ENCODE peak calls at places on chromosomes 12 and 14, in seven cellular contexts. L, O, X, Z, Q, A and N are unnamed samples.

GRCh38 chr12:104710940-104711725 is 247.0 kb downstream of the SLC41A2 start:
- DNase-seq in Z (no peak), L (no peak), O (no peak), Q (peak), X (no peak), A (peak), N (no peak)

GRCh38 chr12:42652048-42652447 is 62.5 kb upstream of the PRICKLE1 start:
- DNase-seq in O (no peak), A (no peak), L (no peak), Z (no peak), X (no peak), Q (peak), N (no peak)

GRCh38 chr12:120474092-120474960 is 4.8 kb upstream of the SRSF9 start:
- DNase-seq in O (no peak), Z (no peak), L (no peak), Q (peak), A (peak), X (no peak), N (no peak)

GRCh38 chr12:131755305-131756113 is 44.6 kb downstream of the SFSWAP start:
- DNase-seq in O (no peak), A (peak), Q (peak), Z (no peak), L (peak), X (no peak), N (no peak)

GRCh38 chr14:31909977-31910376 is 167.1 kb upstream of the ARHGAP5 start:
- DNase-seq in L (no peak), Z (no peak), A (no peak), X (no peak), O (no peak), Q (no peak), N (no peak)

GRCh38 chr12:69421548-69421947 is 48.6 kb upstream of the FRS2 start:
- DNase-seq in X (no peak), Q (no peak), L (no peak), A (no peak), O (no peak), Z (no peak), N (no peak)

GRCh38 chr12:43676183-43676813 is 82.3 kb downstream of the PUS7L start:
- DNase-seq in Z (no peak), A (peak), Q (no peak), X (peak), L (peak), O (no peak), N (peak)

GRCh38 chr14:55103005-55103640 is 25.9 kb upstream of the LGALS3 start:
- DNase-seq in A (peak), X (no peak), L (peak), Q (peak), O (peak), Z (peak), N (peak)

GRCh38 chr14:102761206-102761605 is 16.0 kb upstream of the TRAF3 start:
- DNase-seq in Q (no peak), Z (no peak), X (no peak), A (no peak), O (no peak), L (no peak), N (no peak)

GRCh38 chr12:51349026-51349425 is 2.5 kb upstream of the CELA1 start:
- DNase-seq in Q (no peak), X (no peak), L (no peak), O (no peak), Z (no peak), A (peak), N (no peak)

GRCh38 chr12:2396448-2396871 is 343.7 kb downstream of the CACNA1C start:
- DNase-seq in Q (no peak), A (peak), O (peak), L (no peak), X (no peak), Z (no peak), N (no peak)

GRCh38 chr12:60689137-60689536 is 1093.3 kb downstream of the SLC16A7 start:
- DNase-seq in L (peak), A (no peak), Z (no peak), X (no peak), O (no peak), Q (no peak), N (no peak)

GRCh38 chr14:61107148-61107641 is 126.2 kb downstream of the SLC38A6 start:
- DNase-seq in Z (no peak), A (no peak), O (peak), X (no peak), L (no peak), Q (no peak), N (no peak)
- TF ChIP-seq CTCF in Z (no peak), A (no peak), O (no peak), X (no peak), L (no peak), Q (no peak), N (no peak)

GRCh38 chr12:21773263-21773741 is 1.2 kb downstream of the KCNJ8 start:
- DNase-seq in X (peak), Q (no peak), Z (no peak), A (peak), L (peak), O (peak), N (peak)
- TF ChIP-seq CTCF in X (peak), Q (no peak), Z (no peak), A (peak), L (peak), O (no peak), N (no peak)

GRCh38 chr14:88871429-88871828 is 47.0 kb downstream of the TTC8 start:
- DNase-seq in O (no peak), X (no peak), L (no peak), Z (no peak), A (no peak), Q (no peak), N (no peak)

GRCh38 chr14:88870777-88871176 is 46.3 kb downstream of the TTC8 start:
- DNase-seq in Z (no peak), L (no peak), A (no peak), X (no peak), O (no peak), Q (no peak), N (peak)

GRCh38 chr14:88866305-88866704 is 41.9 kb downstream of the TTC8 start:
- DNase-seq in Q (no peak), X (no peak), L (no peak), Z (no peak), O (no peak), A (peak), N (no peak)

GRCh38 chr14:88872976-88873375 is 48.5 kb downstream of the TTC8 start:
- DNase-seq in X (no peak), L (no peak), Q (no peak), A (no peak), O (no peak), Z (no peak), N (no peak)

GRCh38 chr14:88868558-88869159 is 44.2 kb downstream of the TTC8 start:
- DNase-seq in O (no peak), X (no peak), A (peak), L (no peak), Q (peak), Z (no peak), N (no peak)
- TF ChIP-seq CTCF in O (no peak), X (peak), A (peak), L (no peak), Q (peak), Z (peak), N (peak)

GRCh38 chr14:73786942-73787759 is 64.5 kb upstream of the PTGR2 start:
- DNase-seq in X (peak), Z (peak), A (peak), L (peak), Q (no peak), O (peak), N (peak)

GRCh38 chr14:73787760-73788508 is 63.7 kb upstream of the PTGR2 start:
- DNase-seq in X (no peak), L (no peak), Z (no peak), Q (no peak), O (peak), A (peak), N (no peak)

GRCh38 chr14:73788871-73789590 is 62.6 kb upstream of the PTGR2 start:
- DNase-seq in Q (no peak), A (no peak), X (no peak), O (no peak), L (no peak), Z (no peak), N (no peak)

GRCh38 chr14:73792476-73792875 is 59.2 kb upstream of the PTGR2 start:
- DNase-seq in Q (no peak), Z (no peak), L (no peak), X (no peak), A (no peak), O (no peak), N (no peak)

GRCh38 chr14:73789996-73790581 is 61.5 kb upstream of the PTGR2 start:
- DNase-seq in O (no peak), A (peak), X (no peak), Q (peak), L (no peak), Z (no peak), N (peak)
- TF ChIP-seq CTCF in O (no peak), A (no peak), X (no peak), Q (no peak), L (no peak), Z (no peak), N (no peak)